ENCODE peak calls at places on chromosomes 13 and 19, in nine cellular contexts. L is progenitor cell of endocrine pancreas; E is AG09319; H is stimulated activated CD8-positive, alpha-beta memory T cell treated with anti-CD3 and anti-CD28 coated beads, Interleukin-15, amount 100 ng/mL, for 4 hours; Q is NCI-H1694 treated with DMSO at 0.1 percent for 48 hours; O is cardiac fibroblast; Z is activated CD4-positive, alpha-beta T cell treated with anti-CD3 and anti-CD28 coated beads for 24 hours; R is DMS79; X is activated gamma-delta T cell treated with anti-CD3 and anti-CD28 coated beads, Interleukin-2, amount 50 U/mL, for 16 hours. D is an unnamed sample.

GRCh38 chr19:44645407-44646048 is 1.8 kb downstream of the PVR start:
- DNase-seq in L (no peak), E (no peak), H (no peak), Q (no peak), O (no peak), Z (no peak), R (no peak), X (no peak), D (no peak)

GRCh38 chr13:112854321-112854720 is 114.7 kb upstream of the MCF2L start:
- DNase-seq in L (no peak), E (no peak), H (no peak), Q (no peak), O (no peak), Z (no peak), R (no peak), X (no peak), D (no peak)

GRCh38 chr19:16369664-16370576 is 45.3 kb downstream of the KLF2 start:
- DNase-seq in L (no peak), E (no peak), H (peak), Q (no peak), O (no peak), Z (no peak), R (no peak), X (peak), D (no peak)

GRCh38 chr19:39865953-39866352 is 19.8 kb upstream of the FBL start:
- DNase-seq in L (no peak), E (no peak), H (no peak), Q (no peak), O (no peak), Z (no peak), R (no peak), X (no peak), D (no peak)

GRCh38 chr19:2034729-2035589 is 16.1 kb downstream of the MKNK2 start:
- DNase-seq in L (no peak), E (no peak), H (no peak), Q (no peak), O (peak), Z (peak), R (no peak), X (no peak), D (no peak)

GRCh38 chr19:18503971-18504885 is 17.6 kb downstream of the ELL start:
- DNase-seq in L (no peak), E (no peak), H (no peak), Q (no peak), O (no peak), Z (no peak), R (no peak), X (no peak), D (no peak)

GRCh38 chr19:55305983-55306562 is 19.1 kb downstream of the TMEM150B start:
- DNase-seq in L (no peak), E (no peak), H (no peak), Q (no peak), O (no peak), Z (no peak), R (no peak), X (no peak), D (no peak)

GRCh38 chr19:10988921-10989320 is 28.1 kb downstream of the SMARCA4 start:
- DNase-seq in L (no peak), E (no peak), H (no peak), Q (no peak), O (no peak), Z (no peak), R (no peak), X (no peak), D (no peak)

GRCh38 chr19:4583961-4584669 is 24.6 kb upstream of the SEMA6B start:
- DNase-seq in L (no peak), E (no peak), H (no peak), Q (no peak), O (peak), Z (peak), R (no peak), X (no peak), D (no peak)

GRCh38 chr19:55068803-55069136 is 5.8 kb upstream of the RDH13 start:
- DNase-seq in L (no peak), E (no peak), H (no peak), Q (no peak), O (no peak), Z (no peak), R (no peak), X (no peak), D (no peak)

GRCh38 chr19:8332976-8333770 is 9.9 kb downstream of the KANK3 start:
- DNase-seq in L (no peak), E (no peak), H (no peak), Q (no peak), O (no peak), Z (no peak), R (no peak), X (no peak), D (no peak)

GRCh38 chr19:7099597-7099921 is 30.1 kb downstream of the ZNF557 start:
- DNase-seq in L (peak), E (no peak), H (no peak), Q (no peak), O (no peak), Z (peak), R (no peak), X (no peak), D (no peak)

GRCh38 chr19:38683393-38684077 is 36.1 kb downstream of the ACTN4 start:
- DNase-seq in L (peak), E (no peak), H (peak), Q (no peak), O (peak), Z (peak), R (peak), X (peak), D (peak)

GRCh38 chr13:99278199-99278598 is 20.0 kb upstream of the GPR18 start:
- DNase-seq in L (no peak), E (no peak), H (no peak), Q (no peak), O (no peak), Z (no peak), R (no peak), X (no peak), D (no peak)